ENCODE peak calls at places on chromosomes 2 and 18, in six cellular contexts. U is BJ, F is MM.1S, D is tibial nerve, E is RWPE1, Q is GM20000. G is an unnamed sample.

GRCh38 chr2:69779258-69779989 is 37.5 kb downstream of the ANXA4 start:
- DNase-seq in U (no peak), F (no peak), D (no peak), E (peak), Q (no peak), G (peak)

GRCh38 chr2:118723394-118723793 is 124.1 kb downstream of the EN1 start:
- DNase-seq in U (no peak), F (no peak), D (no peak), E (peak), Q (no peak), G (no peak)

GRCh38 chr2:187577310-187577709 is 23.1 kb upstream of the TFPI start:
- DNase-seq in U (no peak), F (no peak), D (no peak), E (no peak), Q (no peak), G (no peak)

GRCh38 chr2:134466141-134466540 is 212.3 kb downstream of the MGAT5 start:
- DNase-seq in U (no peak), F (peak), D (no peak), E (peak), Q (peak), G (peak)

GRCh38 chr2:78024991-78025390 is 502.8 kb upstream of the LRRTM4 start:
- DNase-seq in U (no peak), F (no peak), D (no peak), E (no peak), Q (no peak), G (no peak)

GRCh38 chr2:190216829-190217228 is 102.8 kb downstream of the HIBCH start:
- DNase-seq in U (no peak), F (peak), D (no peak), E (no peak), Q (no peak), G (peak)

GRCh38 chr2:45889053-45889452 is 237.6 kb downstream of the PRKCE start:
- DNase-seq in U (no peak), F (peak), D (peak), E (no peak), Q (peak), G (no peak)

GRCh38 chr2:36556847-36557246 is 41.1 kb downstream of the FEZ2 start:
- DNase-seq in U (peak), F (no peak), D (no peak), E (no peak), Q (no peak), G (no peak)

GRCh38 chr2:175057078-175057685 is 52.0 kb upstream of the CHN1 start:
- DNase-seq in U (no peak), F (no peak), D (no peak), E (no peak), Q (no peak), G (no peak)

GRCh38 chr2:15177103-15177502 is 384.0 kb downstream of the NBAS start:
- DNase-seq in U (no peak), F (no peak), D (no peak), E (no peak), Q (peak), G (peak)

GRCh38 chr2:177265834-177266817 is 1.6 kb upstream of the NFE2L2 start:
- DNase-seq in U (no peak), F (peak), D (no peak), E (no peak), Q (peak), G (peak)

GRCh38 chr2:207960090-207960489 is 65.2 kb downstream of the PLEKHM3 start:
- DNase-seq in U (no peak), F (no peak), D (no peak), E (no peak), Q (no peak), G (no peak)

GRCh38 chr2:143246815-143247744 is 117.9 kb downstream of the ARHGAP15 start:
- DNase-seq in U (no peak), F (no peak), D (no peak), E (no peak), Q (no peak), G (no peak)

DNA sequence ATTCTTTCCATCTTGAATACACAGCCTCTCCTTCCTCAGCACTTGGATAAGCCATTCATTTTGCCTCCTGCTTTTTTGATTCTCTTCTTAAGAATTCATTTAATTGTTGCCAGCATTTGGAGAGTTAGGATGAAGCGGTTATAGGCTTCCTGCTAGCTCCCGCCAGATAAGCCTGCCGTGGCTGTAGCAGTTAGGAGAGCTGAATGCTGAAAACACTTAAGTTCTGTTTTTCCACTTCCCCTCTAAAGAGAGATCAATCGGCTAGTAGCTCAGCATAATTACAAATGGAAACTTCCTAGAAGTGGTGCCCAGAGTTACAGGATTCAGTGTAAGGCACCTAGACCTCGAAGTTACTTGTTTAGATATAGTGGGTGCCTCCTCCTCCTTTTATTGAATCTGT is 659.5 kb upstream of the FANCL start:
- DNase-seq in U (no peak), F (no peak), D (no peak), E (no peak), Q (no peak), G (no peak)
- TF ChIP-seq CTCF in U (no peak), F (no peak), D (no peak), E (no peak), Q (no peak), G (no peak)

DNA sequence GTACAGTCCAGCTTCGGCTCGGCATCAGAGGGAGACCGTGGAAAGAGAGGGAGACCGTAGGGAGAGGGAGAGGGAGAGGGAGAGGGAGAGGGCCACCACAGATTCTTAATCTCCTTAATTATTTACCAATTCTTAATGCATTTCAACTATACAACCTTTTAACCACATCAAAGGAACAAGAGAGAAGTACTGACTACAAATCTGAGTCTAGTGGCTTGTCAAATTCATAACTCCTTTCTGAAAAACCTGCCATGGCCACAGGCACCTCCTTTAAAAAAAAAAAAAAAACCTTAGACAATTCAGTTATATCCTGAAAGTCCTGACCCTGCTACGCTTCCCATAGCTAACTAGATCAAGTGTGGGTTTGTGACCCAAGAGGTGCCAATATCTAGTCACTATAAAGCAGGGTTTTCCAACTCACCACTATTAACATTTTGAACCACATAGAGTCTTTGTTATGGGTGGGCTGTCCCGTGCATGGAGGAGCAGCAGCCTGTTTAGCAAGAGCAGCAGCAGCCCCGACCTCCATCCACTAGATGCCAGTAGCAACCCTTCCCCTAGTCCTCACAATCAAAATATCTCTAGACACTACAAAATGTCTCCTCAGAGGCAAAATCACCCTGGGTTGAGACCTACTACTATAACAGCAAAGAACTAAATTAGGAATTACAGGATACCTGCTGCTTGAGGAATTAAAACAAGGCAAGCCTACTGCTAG is 6.8 kb downstream of the ESCO1 start:
- DNase-seq in U (no peak), F (no peak), D (no peak), E (no peak), Q (no peak), G (no peak)
- TF ChIP-seq CTCF in U (no peak), F (no peak), D (no peak), E (no peak), Q (no peak), G (no peak)

DNA sequence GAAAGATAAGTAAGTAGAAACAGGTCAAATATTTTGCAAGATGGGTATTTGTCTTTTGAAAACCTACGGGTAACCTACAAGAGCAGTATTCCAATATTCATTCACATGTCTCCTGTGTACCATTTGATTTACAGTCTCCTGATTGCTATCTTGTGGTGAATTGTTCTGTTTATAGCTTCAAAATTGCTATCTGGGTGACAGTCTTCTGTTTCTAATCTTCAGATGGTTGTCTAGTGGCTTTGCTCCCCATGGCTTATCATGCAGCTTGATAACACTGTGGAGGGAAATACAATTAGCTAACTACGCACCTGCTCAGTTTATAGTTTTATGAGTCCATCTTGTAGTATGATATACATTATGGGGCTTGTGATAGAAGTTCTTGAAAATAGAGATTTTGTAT is 816.8 kb downstream of the CPS1 start:
- DNase-seq in U (no peak), F (no peak), D (no peak), E (no peak), Q (no peak), G (no peak)
- TF ChIP-seq CTCF in U (no peak), F (no peak), D (no peak), E (no peak), Q (no peak), G (no peak)

GRCh38 chr2:112764071-112765044 is at the start of gene CKAP2L:
- DNase-seq in U (peak), F (peak), D (peak), E (peak), Q (peak), G (peak)

GRCh38 chr2:112765251-112765650 is 842 bp upstream of the CKAP2L start:
- DNase-seq in U (no peak), F (peak), D (no peak), E (no peak), Q (no peak), G (no peak)

GRCh38 chr2:112767693-112768380 is 3.4 kb upstream of the CKAP2L start:
- DNase-seq in U (no peak), F (peak), D (no peak), E (no peak), Q (no peak), G (no peak)

GRCh38 chr2:112772322-112772721 is 7.9 kb upstream of the CKAP2L start:
- DNase-seq in U (no peak), F (no peak), D (no peak), E (no peak), Q (no peak), G (no peak)

GRCh38 chr2:112768432-112768831 is 4.0 kb upstream of the CKAP2L start:
- DNase-seq in U (peak), F (no peak), D (no peak), E (no peak), Q (no peak), G (no peak)
- TF ChIP-seq CTCF in U (peak), F (no peak), D (no peak), E (no peak), Q (no peak), G (peak)

DNA sequence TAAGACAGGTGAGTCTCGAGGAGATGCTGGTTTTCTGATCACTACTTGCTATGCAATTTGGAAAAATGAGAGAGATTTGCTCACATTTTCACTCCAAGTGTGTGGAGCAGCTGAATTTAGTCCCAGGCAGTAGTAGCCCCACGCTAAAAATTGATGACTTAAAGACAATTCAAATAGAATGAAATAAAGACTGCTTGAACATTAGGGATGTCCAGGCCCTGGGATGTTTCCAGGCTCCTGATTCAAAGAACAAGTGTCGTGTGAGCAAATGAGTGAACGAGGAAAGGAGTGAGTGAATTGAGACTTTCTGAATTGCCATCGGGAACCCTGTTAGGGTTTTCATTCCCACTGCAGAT is 37.3 kb upstream of the MRPL19 start:
- DNase-seq in U (no peak), F (no peak), D (no peak), E (no peak), Q (no peak), G (no peak)
- TF ChIP-seq CTCF in U (no peak), F (no peak), D (no peak), E (peak), Q (no peak), G (peak)

GRCh38 chr2:158006961-158007664 is 94.6 kb upstream of the UPP2 start:
- DNase-seq in U (no peak), F (no peak), D (no peak), E (no peak), Q (no peak), G (no peak)
- TF ChIP-seq CTCF in U (no peak), F (peak), D (no peak), E (no peak), Q (no peak), G (no peak)

DNA sequence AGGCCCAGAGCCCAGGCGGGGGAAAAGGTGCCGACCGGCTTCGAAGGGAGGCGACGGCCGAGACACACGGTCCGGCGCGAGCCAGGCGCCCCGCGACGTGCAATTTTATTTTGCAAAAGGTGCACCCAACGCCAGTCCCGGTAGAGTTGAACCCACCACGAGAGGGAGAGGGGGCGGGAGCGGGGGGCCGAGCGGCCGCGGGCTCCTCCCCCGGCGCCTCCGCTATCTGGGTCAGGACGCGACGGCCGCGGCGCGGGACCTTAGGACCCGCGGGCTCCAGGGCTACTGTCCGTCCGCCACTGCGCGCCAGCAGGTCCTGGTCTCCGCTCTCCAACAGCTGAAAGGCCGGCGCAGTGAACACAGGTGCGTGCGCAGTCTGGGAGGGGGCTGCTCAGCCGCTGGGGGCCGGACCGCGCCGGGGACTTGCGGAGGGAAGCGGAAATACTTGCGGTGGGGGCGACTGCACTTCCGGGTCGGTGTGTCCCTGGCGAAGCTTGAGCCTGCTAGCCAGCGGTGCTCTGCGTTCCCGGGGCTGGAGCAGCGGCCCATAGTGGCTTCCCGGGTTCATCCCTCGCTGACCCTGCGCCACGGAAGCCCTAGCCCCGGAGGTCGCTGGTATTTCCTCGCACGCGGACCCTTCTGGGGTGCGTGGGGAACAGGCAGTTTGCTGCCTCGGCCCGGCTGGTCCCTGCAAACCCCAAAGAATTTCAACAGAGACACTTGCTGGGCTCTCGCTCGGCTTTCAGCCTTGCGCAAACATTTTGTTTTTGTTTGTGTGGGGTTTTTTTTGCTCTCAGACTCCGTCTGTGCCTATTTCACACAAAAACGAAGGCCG is at the start of gene RMDN2:
- DNase-seq in U (peak), F (peak), D (peak), E (peak), Q (peak), G (peak)
- TF ChIP-seq CTCF in U (peak), F (no peak), D (peak), E (no peak), Q (no peak), G (no peak)

DNA sequence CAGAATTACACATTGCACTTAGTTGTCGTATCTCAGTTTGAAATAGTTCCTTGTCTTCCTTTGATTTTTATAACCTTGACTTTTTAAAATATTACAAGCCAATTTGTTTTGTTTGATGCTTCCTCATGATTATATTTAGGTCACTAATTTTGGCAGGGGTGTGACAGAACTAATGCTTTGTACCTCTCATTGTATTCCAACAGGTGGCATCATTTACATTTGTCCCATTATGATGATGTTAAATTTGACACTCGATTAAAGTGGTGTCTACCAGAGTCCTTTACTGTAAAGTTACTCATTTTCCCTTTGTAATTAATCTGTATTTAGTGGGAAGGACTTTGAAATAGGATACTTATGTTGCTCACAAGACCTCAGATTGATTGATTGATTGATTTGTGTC is 21.5 kb upstream of the MFSD2B start:
- DNase-seq in U (no peak), F (peak), D (no peak), E (peak), Q (no peak), G (no peak)
- TF ChIP-seq CTCF in U (peak), F (peak), D (no peak), E (peak), Q (no peak), G (peak)

DNA sequence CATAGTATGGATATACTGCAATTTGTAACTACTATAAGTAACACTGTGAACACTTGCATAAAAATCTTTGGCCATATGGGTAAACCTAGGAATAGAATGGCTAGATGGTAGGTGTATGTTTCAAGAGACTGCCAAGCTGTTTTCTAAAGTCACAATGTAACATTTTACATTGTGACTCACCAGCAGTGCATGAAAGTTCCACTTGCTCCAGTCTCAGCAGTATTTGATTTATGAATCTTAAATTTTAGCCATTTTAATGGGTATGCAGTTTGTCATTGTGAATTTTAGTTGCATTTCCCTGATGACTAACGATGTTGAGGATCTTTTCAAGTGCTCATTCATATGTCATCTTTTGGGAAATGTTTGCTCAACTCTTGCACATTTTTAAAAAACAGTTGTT is 86.1 kb downstream of the FARSB start:
- DNase-seq in U (no peak), F (no peak), D (no peak), E (no peak), Q (no peak), G (no peak)
- TF ChIP-seq CTCF in U (no peak), F (no peak), D (no peak), E (no peak), Q (no peak), G (no peak)

G was measured in PC-9.